ENCODE peak calls at places on chromosomes 7 and 10, in eight cellular contexts. One of them, this sample, is unnamed.
A peak's percentile ranks its signal among the peaks of the same experiment; 100 is the strongest.

GRCh38 chr7:135774284-135774683 is 25.7 kb upstream of the FAM180A start:
- DNase-seq in fibroblast of lung: peak; percentile 91
- DNase-seq in ovary: no peak
- DNase-seq in OCI-LY7: no peak
- DNase-seq in brain microvascular endothelial cell: no peak
- DNase-seq in A549: peak; percentile 52
- DNase-seq in IMR-90: peak; percentile 87
- DNase-seq in lung: peak; percentile 38
- DNase-seq in this sample: no peak

GRCh38 chr7:30321089-30321991 is 36.9 kb downstream of the ZNRF2 start:
- DNase-seq in fibroblast of lung: peak; percentile 11
- DNase-seq in A549: no peak
- DNase-seq in lung: no peak
- DNase-seq in ovary: no peak
- DNase-seq in brain microvascular endothelial cell: no peak
- DNase-seq in OCI-LY7: peak; percentile 12
- DNase-seq in IMR-90: no peak
- DNase-seq in this sample: no peak

GRCh38 chr7:149285581-149285975 is 23.6 kb downstream of the ZNF783 start:
- DNase-seq in OCI-LY7: no peak
- DNase-seq in brain microvascular endothelial cell: peak; percentile 20
- DNase-seq in ovary: peak; percentile 54
- DNase-seq in lung: no peak
- DNase-seq in fibroblast of lung: peak; percentile 39
- DNase-seq in IMR-90: peak; percentile 11
- DNase-seq in A549: peak; percentile 36
- DNase-seq in this sample: no peak

GRCh38 chr10:61332506-61332905 is 120.7 kb downstream of the TMEM26 start:
- DNase-seq in lung: no peak
- DNase-seq in brain microvascular endothelial cell: no peak
- DNase-seq in ovary: no peak
- DNase-seq in fibroblast of lung: no peak
- DNase-seq in OCI-LY7: no peak
- DNase-seq in A549: no peak
- DNase-seq in IMR-90: no peak
- DNase-seq in this sample: no peak

GRCh38 chr10:79137826-79138225 is 69.1 kb downstream of the ZMIZ1 start:
- DNase-seq in OCI-LY7: peak; percentile 85
- DNase-seq in A549: no peak
- DNase-seq in lung: no peak
- DNase-seq in IMR-90: peak; percentile 62
- DNase-seq in brain microvascular endothelial cell: no peak
- DNase-seq in ovary: peak; percentile 74
- DNase-seq in fibroblast of lung: peak; percentile 77
- DNase-seq in this sample: no peak

GRCh38 chr7:28596245-28596935 is 184.1 kb downstream of the CREB5 start:
- DNase-seq in brain microvascular endothelial cell: peak; percentile 33
- DNase-seq in ovary: no peak
- DNase-seq in A549: no peak
- DNase-seq in OCI-LY7: no peak
- DNase-seq in IMR-90: peak; percentile 72
- DNase-seq in lung: no peak
- DNase-seq in fibroblast of lung: peak; percentile 50
- DNase-seq in this sample: no peak

GRCh38 chr7:30563326-30563942 is 31.2 kb upstream of the GARS1 start:
- DNase-seq in brain microvascular endothelial cell: peak; percentile 37
- DNase-seq in A549: no peak
- DNase-seq in ovary: no peak
- DNase-seq in IMR-90: peak; percentile 40
- DNase-seq in lung: no peak
- DNase-seq in OCI-LY7: no peak
- DNase-seq in fibroblast of lung: peak; percentile 80
- DNase-seq in this sample: no peak

GRCh38 chr7:80659120-80660055 is 20.9 kb downstream of the CD36 start:
- DNase-seq in ovary: no peak
- DNase-seq in A549: peak; percentile 30
- DNase-seq in lung: no peak
- DNase-seq in brain microvascular endothelial cell: no peak
- DNase-seq in OCI-LY7: peak; percentile 5
- DNase-seq in fibroblast of lung: peak; percentile 25
- DNase-seq in IMR-90: peak; percentile 62
- DNase-seq in this sample: no peak

GRCh38 chr10:78211476-78212110 is 177.9 kb downstream of the RPS24 start:
- DNase-seq in fibroblast of lung: peak; percentile 54
- DNase-seq in OCI-LY7: peak; percentile 33
- DNase-seq in ovary: peak; percentile 55
- DNase-seq in IMR-90: peak; percentile 67
- DNase-seq in lung: no peak
- DNase-seq in brain microvascular endothelial cell: peak; percentile 29
- DNase-seq in A549: peak; percentile 38
- DNase-seq in this sample: no peak

GRCh38 chr10:73992899-73993788 is 4.8 kb upstream of the VCL start:
- DNase-seq in lung: no peak
- DNase-seq in OCI-LY7: no peak
- DNase-seq in brain microvascular endothelial cell: peak; percentile 50
- DNase-seq in ovary: no peak
- DNase-seq in IMR-90: peak; percentile 61
- DNase-seq in A549: no peak
- DNase-seq in fibroblast of lung: peak; percentile 75
- DNase-seq in this sample: no peak

GRCh38 chr7:24821045-24821853 is 64.0 kb upstream of the GSDME start:
- DNase-seq in ovary: no peak
- DNase-seq in A549: peak; percentile 86
- DNase-seq in OCI-LY7: peak; percentile 96
- DNase-seq in fibroblast of lung: peak; percentile 99
- DNase-seq in lung: peak; percentile 47
- DNase-seq in IMR-90: peak; percentile 96
- DNase-seq in brain microvascular endothelial cell: peak; percentile 88
- DNase-seq in this sample: peak; percentile 9

DNA sequence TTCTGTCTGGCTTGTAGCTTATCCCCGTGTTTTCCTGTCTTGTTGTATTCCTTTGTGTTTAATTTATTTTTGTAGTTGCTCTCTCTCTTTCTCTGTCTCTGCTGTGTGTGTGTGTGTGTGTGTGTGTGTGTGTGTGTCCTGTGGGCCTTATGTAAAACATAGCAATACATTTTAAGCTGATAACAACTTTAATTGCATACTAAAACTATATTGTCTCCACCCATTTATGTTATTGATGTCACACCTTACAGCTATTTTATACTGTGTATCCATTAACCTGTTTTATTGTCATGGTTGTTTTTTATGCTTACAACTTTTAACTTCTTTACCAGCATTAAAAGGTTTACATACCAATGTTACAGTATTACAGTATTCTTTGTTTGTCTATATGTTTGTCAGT is 293.6 kb downstream of the SUGCT start:
- DNase-seq in ovary: no peak
- DNase-seq in lung: no peak
- DNase-seq in fibroblast of lung: no peak
- DNase-seq in OCI-LY7: no peak
- DNase-seq in IMR-90: no peak
- DNase-seq in A549: no peak
- DNase-seq in brain microvascular endothelial cell: no peak
- DNase-seq in this sample: no peak
- H3K27ac ChIP-seq in ovary: no peak overlapping the region
- H3K27ac ChIP-seq in lung: no peak overlapping the region
- H3K27ac ChIP-seq in fibroblast of lung: no peak overlapping the region
- H3K27ac ChIP-seq in OCI-LY7: no peak overlapping the region
- H3K27ac ChIP-seq in IMR-90: no peak overlapping the region
- H3K27ac ChIP-seq in A549: no peak overlapping the region
- H3K27ac ChIP-seq in brain microvascular endothelial cell: no peak overlapping the region
- H3K27ac ChIP-seq in this sample: no peak overlapping the region

DNA sequence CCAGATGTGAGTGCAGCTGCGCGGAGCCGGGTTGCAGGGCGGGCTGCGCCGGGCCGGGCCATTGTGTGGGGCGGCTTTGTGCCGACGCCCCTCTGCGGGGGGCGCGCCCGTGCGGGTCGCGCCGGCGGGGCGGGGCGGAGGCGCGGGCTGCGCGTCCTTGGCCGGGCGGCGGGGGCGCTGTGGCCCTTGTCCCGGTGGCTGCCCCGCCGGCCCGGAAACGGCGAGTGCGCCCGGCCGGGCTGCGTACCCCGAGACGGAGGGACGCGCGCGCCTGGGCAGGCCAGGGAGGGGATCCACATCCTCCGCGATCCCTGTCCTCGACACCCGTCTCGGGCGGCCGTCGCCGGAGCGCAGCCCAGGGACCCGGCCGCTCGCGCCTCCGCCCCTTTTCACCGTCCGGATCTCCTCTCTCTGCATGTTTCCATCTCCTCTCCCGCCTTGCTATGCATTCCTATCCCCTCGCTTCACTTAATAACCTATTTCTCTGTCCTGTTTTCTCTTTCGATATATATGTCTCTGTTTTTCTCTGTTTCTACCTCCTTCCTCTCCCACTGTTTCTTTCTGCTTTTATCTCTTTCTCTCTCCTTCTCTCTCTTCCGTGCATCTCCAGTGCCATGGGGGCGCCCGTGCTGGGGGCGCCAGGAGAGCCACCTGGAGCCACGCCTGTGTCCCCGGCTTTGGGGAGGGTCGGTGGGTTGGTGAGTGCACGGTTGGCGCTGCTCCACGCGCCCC is 765 bp downstream of the PFKFB3 start:
- DNase-seq in brain microvascular endothelial cell: no peak
- DNase-seq in ovary: peak; percentile 79
- DNase-seq in IMR-90: peak; percentile 47
- DNase-seq in fibroblast of lung: peak; percentile 56
- DNase-seq in lung: peak; percentile 51
- DNase-seq in A549: peak; percentile 55
- DNase-seq in OCI-LY7: peak; percentile 84
- DNase-seq in this sample: no peak
- H3K4me3 ChIP-seq in brain microvascular endothelial cell: peak overlapping the region; percentile 69
- H3K4me3 ChIP-seq in ovary: peak overlapping the region; percentile 83
- H3K4me3 ChIP-seq in IMR-90: peak overlapping the region; percentile 83
- H3K4me3 ChIP-seq in fibroblast of lung: peak overlapping the region; percentile 82
- H3K4me3 ChIP-seq in lung: peak overlapping the region; percentile 69
- H3K4me3 ChIP-seq in A549: peak overlapping the region; percentile 70
- H3K4me3 ChIP-seq in OCI-LY7: peak overlapping the region; percentile 99
- H3K4me3 ChIP-seq in this sample: peak overlapping the region; percentile 100

GRCh38 chr10:47414752-47415519 is 30.8 kb upstream of the ZNF488 start:
- DNase-seq in A549: no peak
- DNase-seq in OCI-LY7: no peak
- DNase-seq in IMR-90: no peak
- DNase-seq in brain microvascular endothelial cell: no peak
- DNase-seq in lung: no peak
- DNase-seq in fibroblast of lung: no peak
- DNase-seq in ovary: no peak
- DNase-seq in this sample: no peak
- TF ChIP-seq CTCF in A549: no peak
- TF ChIP-seq CTCF in OCI-LY7: no peak
- TF ChIP-seq CTCF in IMR-90: no peak
- TF ChIP-seq CTCF in brain microvascular endothelial cell: no peak
- TF ChIP-seq CTCF in lung: no peak
- TF ChIP-seq CTCF in fibroblast of lung: no peak
- TF ChIP-seq CTCF in ovary: no peak
- TF ChIP-seq CTCF in this sample: no peak

DNA sequence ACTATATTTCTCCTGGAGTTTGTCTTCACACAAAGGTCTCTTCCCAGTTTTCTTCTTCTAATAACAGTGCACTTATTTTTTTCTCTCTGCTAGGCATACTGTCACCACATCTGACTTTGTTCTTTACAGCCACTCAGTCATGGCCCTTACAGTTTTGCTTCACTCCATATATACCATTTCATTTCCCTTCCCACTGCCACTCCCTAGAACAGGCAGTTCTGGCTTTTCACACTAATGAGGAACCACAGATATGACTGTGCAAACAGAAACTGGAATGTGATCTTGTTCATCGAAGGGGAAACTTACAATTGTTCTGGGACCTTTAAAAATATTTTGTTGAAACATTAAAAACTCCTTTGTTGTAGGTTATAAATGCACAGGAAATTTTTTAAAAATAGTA is 67.3 kb downstream of the EPDR1 start:
- DNase-seq in fibroblast of lung: peak; percentile 69
- DNase-seq in OCI-LY7: no peak
- DNase-seq in ovary: no peak
- DNase-seq in brain microvascular endothelial cell: no peak
- DNase-seq in lung: peak; percentile 37
- DNase-seq in A549: no peak
- DNase-seq in IMR-90: no peak
- DNase-seq in this sample: no peak
- H3K27ac ChIP-seq in fibroblast of lung: no peak overlapping the region
- H3K27ac ChIP-seq in OCI-LY7: no peak overlapping the region
- H3K27ac ChIP-seq in ovary: no peak overlapping the region
- H3K27ac ChIP-seq in brain microvascular endothelial cell: no peak overlapping the region
- H3K27ac ChIP-seq in lung: no peak overlapping the region
- H3K27ac ChIP-seq in A549: peak overlapping the region; percentile 12
- H3K27ac ChIP-seq in IMR-90: no peak overlapping the region
- H3K27ac ChIP-seq in this sample: no peak overlapping the region

DNA sequence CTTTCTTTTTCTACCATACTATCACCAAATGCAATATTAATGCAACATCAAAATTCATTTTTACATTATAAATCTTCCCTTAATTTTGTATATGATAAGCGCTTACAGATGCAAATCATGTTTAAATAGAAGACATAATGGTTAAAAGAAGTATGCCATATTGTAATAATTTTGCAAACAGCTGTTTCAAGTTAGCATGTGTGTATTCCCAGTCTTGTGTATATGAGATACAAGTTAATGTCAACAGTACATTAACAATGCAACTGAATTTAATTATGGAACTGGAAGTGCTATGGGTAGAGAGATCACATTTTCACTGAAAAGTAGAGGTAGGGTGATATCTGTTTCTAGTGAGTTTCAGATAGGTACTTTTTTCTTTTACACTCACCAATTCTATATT is 24.5 kb upstream of the WNT16 start:
- DNase-seq in ovary: no peak
- DNase-seq in lung: no peak
- DNase-seq in fibroblast of lung: no peak
- DNase-seq in brain microvascular endothelial cell: no peak
- DNase-seq in IMR-90: peak; percentile 33
- DNase-seq in OCI-LY7: no peak
- DNase-seq in A549: no peak
- DNase-seq in this sample: no peak
- H3K4me3 ChIP-seq in ovary: no peak overlapping the region
- H3K4me3 ChIP-seq in lung: no peak overlapping the region
- H3K4me3 ChIP-seq in fibroblast of lung: no peak overlapping the region
- H3K4me3 ChIP-seq in brain microvascular endothelial cell: no peak overlapping the region
- H3K4me3 ChIP-seq in IMR-90: no peak overlapping the region
- H3K4me3 ChIP-seq in OCI-LY7: no peak overlapping the region
- H3K4me3 ChIP-seq in A549: no peak overlapping the region
- H3K4me3 ChIP-seq in this sample: no peak overlapping the region

GRCh38 chr7:103577059-103577458 is 131.1 kb upstream of the SLC26A5 start:
- DNase-seq in lung: no peak
- DNase-seq in IMR-90: no peak
- DNase-seq in fibroblast of lung: no peak
- DNase-seq in brain microvascular endothelial cell: no peak
- DNase-seq in OCI-LY7: no peak
- DNase-seq in ovary: no peak
- DNase-seq in A549: no peak
- DNase-seq in this sample: no peak

GRCh38 chr7:103571591-103571990 is 125.6 kb upstream of the SLC26A5 start:
- DNase-seq in IMR-90: no peak
- DNase-seq in ovary: no peak
- DNase-seq in OCI-LY7: no peak
- DNase-seq in A549: no peak
- DNase-seq in lung: no peak
- DNase-seq in fibroblast of lung: no peak
- DNase-seq in brain microvascular endothelial cell: no peak
- DNase-seq in this sample: no peak

GRCh38 chr7:103574536-103574935 is 128.5 kb upstream of the SLC26A5 start:
- DNase-seq in ovary: no peak
- DNase-seq in fibroblast of lung: no peak
- DNase-seq in lung: no peak
- DNase-seq in OCI-LY7: no peak
- DNase-seq in A549: no peak
- DNase-seq in brain microvascular endothelial cell: no peak
- DNase-seq in IMR-90: no peak
- DNase-seq in this sample: no peak

GRCh38 chr7:103576616-103577015 is 130.6 kb upstream of the SLC26A5 start:
- DNase-seq in lung: no peak
- DNase-seq in A549: no peak
- DNase-seq in brain microvascular endothelial cell: no peak
- DNase-seq in OCI-LY7: no peak
- DNase-seq in IMR-90: no peak
- DNase-seq in fibroblast of lung: no peak
- DNase-seq in ovary: no peak
- DNase-seq in this sample: no peak

GRCh38 chr7:103573479-103574058 is 127.6 kb upstream of the SLC26A5 start:
- DNase-seq in ovary: no peak
- DNase-seq in A549: peak; percentile 10
- DNase-seq in brain microvascular endothelial cell: no peak
- DNase-seq in fibroblast of lung: peak; percentile 35
- DNase-seq in lung: no peak
- DNase-seq in OCI-LY7: peak; percentile 24
- DNase-seq in IMR-90: peak; percentile 59
- DNase-seq in this sample: no peak
- TF ChIP-seq CTCF in ovary: no peak
- TF ChIP-seq CTCF in A549: peak; percentile 82
- TF ChIP-seq CTCF in brain microvascular endothelial cell: peak; percentile 15
- TF ChIP-seq CTCF in fibroblast of lung: peak; percentile 2
- TF ChIP-seq CTCF in lung: peak; percentile 18
- TF ChIP-seq CTCF in OCI-LY7: peak; percentile 93
- TF ChIP-seq CTCF in IMR-90: peak; percentile 66
- TF ChIP-seq CTCF in this sample: peak; percentile 59

This sample was measured in thoracic aorta.